ENCODE peak calls at places on chromosomes 12 and 14, in four cellular contexts. Q is NCI-H446 treated with DMSO at 0.1 percent for 48 hours, Z is NAMALWA, E is KG1. D is an unnamed sample.

GRCh38 chr14:72237722-72238666 is 305.8 kb downstream of the RGS6 start:
- DNase-seq in Q (no peak), Z (no peak), E (no peak), D (no peak)

GRCh38 chr12:57150400-57150799 is 3.0 kb upstream of the LRP1-AS start:
- DNase-seq in Q (no peak), Z (no peak), E (no peak), D (no peak)

GRCh38 chr12:107775093-107775721 is 703 bp downstream of the ASCL4 start:
- DNase-seq in Q (no peak), Z (no peak), E (no peak), D (no peak)

GRCh38 chr12:79547044-79547734 is 143.6 kb downstream of the PAWR start:
- DNase-seq in Q (no peak), Z (no peak), E (no peak), D (no peak)

GRCh38 chr12:77847665-77848431 is 17.2 kb downstream of the NAV3 start:
- DNase-seq in Q (no peak), Z (peak), E (no peak), D (no peak)

GRCh38 chr12:47709277-47710048 is 3.6 kb upstream of the RPAP3 start:
- DNase-seq in Q (no peak), Z (peak), E (no peak), D (no peak)

GRCh38 chr14:68622856-68623255 is 170.0 kb downstream of the ZFP36L1 start:
- DNase-seq in Q (no peak), Z (no peak), E (no peak), D (no peak)

GRCh38 chr12:104279164-104279563 is 24.4 kb upstream of the EID3 start:
- DNase-seq in Q (no peak), Z (no peak), E (no peak), D (no peak)

D was measured in suprapubic skin.